ENCODE peak calls at places on chromosomes 4 and X, in nine cellular contexts. L is right lobe of liver; W is MCF 10A; E is stimulated activated CD8-positive, alpha-beta memory T cell treated with anti-CD3 and anti-CD28 coated beads, Interleukin-4, amount 100 ng/mL, for 1 hour; R is transverse colon; Z is CD8-positive, alpha-beta T cell; S is NCI-H1092 treated with DMSO at 0.1 percent for 48 hours; V is D341Med; U is fibroblast of lung. N is an unnamed sample.

GRCh38 chrX:66676990-66677389 is 38.1 kb upstream of the EDA2R start:
- DNase-seq in V (no peak), W (peak; percentile 82), L (no peak), U (peak; percentile 69), R (no peak), S (no peak), E (no peak), Z (no peak), N (no peak)

GRCh38 chr4:134126955-134127354 is 74.6 kb downstream of the PABPC4L start:
- DNase-seq in W (no peak), E (no peak), R (no peak), Z (no peak), S (no peak), V (no peak), U (no peak), L (no peak), N (no peak)

GRCh38 chrX:136457303-136457917 is 30.3 kb upstream of the BRS3 start:
- DNase-seq in U (no peak), Z (no peak), E (no peak), W (peak; percentile 30), L (no peak), R (no peak), V (no peak), S (peak; percentile 76), N (no peak)

GRCh38 chr4:15317246-15317645 is 110.6 kb upstream of the C1QTNF7 start:
- DNase-seq in E (no peak), U (no peak), R (no peak), Z (no peak), L (no peak), V (no peak), S (no peak), W (no peak), N (no peak)

GRCh38 chrX:103253608-103254007 is 1.3 kb downstream of the TCEAL8 start:
- DNase-seq in E (no peak), W (no peak), R (no peak), L (no peak), V (no peak), Z (no peak), S (no peak), U (peak; percentile 4), N (no peak)

GRCh38 chr4:25694466-25694865 is 38.8 kb downstream of the SLC34A2 start:
- DNase-seq in S (no peak), E (no peak), L (no peak), R (no peak), W (peak; percentile 15), U (peak; percentile 6), V (no peak), Z (no peak), N (no peak)

GRCh38 chr4:165464813-165465381 is 86.1 kb downstream of the CPE start:
- DNase-seq in E (no peak), Z (no peak), S (peak; percentile 82), R (no peak), U (peak; percentile 36), W (peak; percentile 41), V (peak; percentile 58), L (no peak), N (peak; percentile 66)

GRCh38 chr4:156827519-156827918 is 144.1 kb downstream of the PDGFC start:
- DNase-seq in E (no peak), S (no peak), U (no peak), W (no peak), Z (no peak), V (no peak), L (no peak), R (no peak), N (no peak)

GRCh38 chr4:73653695-73654106 is 33.5 kb upstream of the RASSF6 start:
- DNase-seq in Z (no peak), E (no peak), V (peak; percentile 74), R (peak; percentile 33), U (peak; percentile 33), S (peak; percentile 92), W (peak; percentile 71), L (peak; percentile 59), N (peak; percentile 67)

GRCh38 chr4:106614446-106614845 is 245.9 kb upstream of the GIMD1 start:
- DNase-seq in S (no peak), L (no peak), R (no peak), W (no peak), Z (no peak), V (no peak), U (peak; percentile 48), E (no peak), N (no peak)

GRCh38 chr4:47031011-47031678 is at the start of gene GABRB1:
- DNase-seq in V (peak; percentile 60), L (peak; percentile 73), R (peak; percentile 66), W (peak; percentile 17), U (peak; percentile 50), S (no peak), E (no peak), Z (no peak), N (peak; percentile 28)

GRCh38 chr4:113336556-113336955 is 287.1 kb downstream of the ANK2 start:
- DNase-seq in V (no peak), Z (no peak), E (no peak), L (no peak), W (no peak), U (peak; percentile 15), S (no peak), R (no peak), N (no peak)

GRCh38 chrX:153778684-153779101 is 2.1 kb upstream of the SRPK3 start:
- DNase-seq in L (no peak), U (no peak), S (no peak), R (no peak), Z (no peak), V (no peak), E (no peak), W (no peak), N (no peak)

GRCh38 chr4:189204616-189205015 is 736.1 kb upstream of the FRG1 start:
- DNase-seq in L (no peak), Z (no peak), U (no peak), S (no peak), V (no peak), E (no peak), W (no peak), R (no peak), N (no peak)

GRCh38 chr4:38675167-38676121 is 11.4 kb downstream of the KLF3 start:
- DNase-seq in Z (peak; percentile 74), L (peak; percentile 53), R (peak; percentile 90), E (no peak), W (peak; percentile 87), U (peak; percentile 79), V (peak; percentile 70), S (peak; percentile 64), N (peak; percentile 57)

GRCh38 chr4:6427439-6428090 is 44.8 kb downstream of the PPP2R2C start:
- DNase-seq in S (peak; percentile 29), E (no peak), W (no peak), R (no peak), Z (no peak), V (peak; percentile 67), L (no peak), U (no peak), N (peak; percentile 60)

GRCh38 chrX:53085661-53086229 is 3.6 kb downstream of the TSPYL2 start:
- DNase-seq in E (no peak), V (no peak), U (no peak), R (no peak), W (no peak), S (no peak), Z (no peak), L (no peak), N (no peak)

GRCh38 chr4:78520808-78521226 is 30.8 kb upstream of the ANXA3 start:
- DNase-seq in V (no peak), R (no peak), E (no peak), Z (no peak), W (no peak), L (no peak), U (peak; percentile 40), S (no peak), N (no peak)

GRCh38 chr4:48340276-48340904 is 939 bp upstream of the SLAIN2 start:
- DNase-seq in Z (no peak), R (peak; percentile 43), W (peak; percentile 45), V (peak; percentile 28), E (no peak), S (no peak), U (peak; percentile 81), L (no peak), N (peak; percentile 26)

GRCh38 chr4:139857021-139857420 is 191.4 kb downstream of the MGST2 start:
- DNase-seq in S (peak; percentile 79), V (peak; percentile 82), R (no peak), E (no peak), W (no peak), Z (no peak), L (peak; percentile 31), U (peak; percentile 49), N (no peak)

GRCh38 chr4:170721812-170722373 is 632.1 kb upstream of the AADAT start:
- DNase-seq in U (no peak), L (no peak), S (no peak), V (no peak), E (no peak), W (no peak), Z (no peak), R (no peak), N (no peak)

GRCh38 chr4:123838426-123838825 is 441.8 kb downstream of the SPRY1 start:
- DNase-seq in E (no peak), W (no peak), U (no peak), S (no peak), R (no peak), V (no peak), L (no peak), Z (no peak), N (no peak)

GRCh38 chrX:103530540-103530939 is 11.3 kb upstream of the RAB40A start:
- DNase-seq in L (no peak), Z (no peak), E (no peak), S (no peak), U (peak; percentile 25), R (no peak), V (no peak), W (no peak), N (no peak)

GRCh38 chrX:96464880-96465558 is 219.6 kb upstream of the DIAPH2 start:
- DNase-seq in L (no peak), W (no peak), Z (no peak), V (no peak), R (no peak), S (no peak), E (no peak), U (no peak), N (no peak)

GRCh38 chr4:81564025-81564424 is 92.3 kb upstream of the RASGEF1B start:
- DNase-seq in W (no peak), V (no peak), L (no peak), Z (no peak), E (no peak), U (no peak), R (no peak), S (no peak), N (no peak)

GRCh38 chr4:153248641-153249198 is 44.5 kb downstream of the TRIM2 start:
- DNase-seq in L (peak; percentile 29), V (no peak), R (no peak), U (no peak), Z (no peak), S (peak; percentile 55), E (no peak), W (no peak), N (no peak)

GRCh38 chr4:118817178-118817930 is 18.6 kb downstream of the SEC24D start:
- DNase-seq in Z (no peak), R (no peak), U (no peak), S (no peak), E (no peak), L (no peak), W (no peak), V (peak; percentile 71), N (no peak)

GRCh38 chr4:57159866-57160265 is 49.7 kb upstream of the IGFBP7 start:
- DNase-seq in Z (no peak), S (no peak), V (no peak), R (no peak), E (no peak), W (peak; percentile 75), U (peak; percentile 37), L (no peak), N (no peak)

GRCh38 chr4:84501197-84501492 is 2.1 kb upstream of the NKX6-1 start:
- DNase-seq in U (no peak), Z (no peak), E (no peak), V (no peak), R (no peak), S (no peak), W (no peak), L (no peak), N (peak; percentile 26)

GRCh38 chrX:54042609-54043010 is 1.7 kb downstream of the PHF8 start:
- DNase-seq in Z (no peak), V (peak; percentile 66), W (peak; percentile 58), E (no peak), U (peak; percentile 64), L (peak; percentile 46), R (peak; percentile 33), S (peak; percentile 42), N (peak; percentile 43)

GRCh38 chrX:40079572-40079971 is 18.2 kb downstream of the BCOR start:
- DNase-seq in R (no peak), S (no peak), E (no peak), U (no peak), Z (no peak), L (no peak), W (no peak), V (no peak), N (no peak)